ENCODE peak calls at places on chromosomes 7 and 10, in nine cellular contexts. U is PC-9, B is GM23248, X is mesendoderm, S is HCT116, M is fibroblast of lung, V is A549, Q is dorsolateral prefrontal cortex, N is thoracic aorta. Y is an unnamed sample.

GRCh38 chr10:132574288-132574687 is 36.7 kb downstream of the INPP5A start:
- DNase-seq in Q (no peak), B (no peak), X (no peak), V (no peak), S (no peak), U (no peak), N (no peak), M (no peak), Y (no peak)

GRCh38 chr10:118610577-118610976 is 15.1 kb upstream of the PRLHR start:
- DNase-seq in N (no peak), B (no peak), X (no peak), Q (no peak), S (no peak), U (no peak), V (no peak), M (no peak), Y (no peak)

GRCh38 chr10:131852823-131853609 is 47.8 kb upstream of the PPP2R2D start:
- DNase-seq in B (no peak), S (no peak), N (no peak), V (no peak), M (no peak), U (no peak), Q (peak; percentile 38), X (no peak), Y (no peak)

GRCh38 chr10:125707852-125708468 is 11.5 kb upstream of the EDRF1 start:
- DNase-seq in V (peak; percentile 80), B (peak; percentile 54), X (no peak), N (no peak), S (peak; percentile 18), M (peak; percentile 47), Q (no peak), U (no peak), Y (no peak)

GRCh38 chr10:11403116-11403515 is 208.3 kb downstream of the USP6NL start:
- DNase-seq in M (no peak), S (no peak), V (no peak), X (no peak), N (no peak), Q (no peak), U (no peak), B (no peak), Y (no peak)

GRCh38 chr10:14971867-14972448 is 12.8 kb downstream of the MEIG1 start:
- DNase-seq in B (no peak), S (no peak), X (peak; percentile 56), N (no peak), Q (no peak), M (no peak), V (no peak), U (peak; percentile 29), Y (no peak)

GRCh38 chr7:95723583-95724180 is 48.7 kb upstream of the DYNC1I1 start:
- DNase-seq in Q (no peak), N (no peak), V (peak; percentile 51), X (peak; percentile 76), M (peak; percentile 55), B (peak; percentile 76), U (peak; percentile 39), S (peak; percentile 51), Y (peak; percentile 48)

GRCh38 chr7:107467972-107468371 is 1.9 kb upstream of the GPR22 start:
- DNase-seq in N (no peak), V (no peak), U (no peak), X (no peak), B (no peak), Q (no peak), S (no peak), M (no peak), Y (no peak)

GRCh38 chr10:68167271-68167670 is 58.0 kb downstream of the MYPN start:
- DNase-seq in B (peak; percentile 67), Q (no peak), N (no peak), M (no peak), U (no peak), V (no peak), S (no peak), X (no peak), Y (no peak)

GRCh38 chr7:26550492-26550891 is 258.8 kb downstream of the SNX10 start:
- DNase-seq in S (no peak), V (no peak), M (no peak), B (no peak), N (no peak), X (peak; percentile 42), U (no peak), Q (no peak), Y (no peak)

GRCh38 chr10:70590663-70591416 is 11.7 kb downstream of the PRF1 start:
- DNase-seq in N (no peak), U (no peak), Q (no peak), V (no peak), S (no peak), X (no peak), M (no peak), B (no peak), Y (no peak)

GRCh38 chr10:12945709-12946359 is 55.7 kb downstream of the CCDC3 start:
- DNase-seq in X (no peak), B (no peak), Q (no peak), V (no peak), N (no peak), U (no peak), S (no peak), M (no peak), Y (peak; percentile 90)

GRCh38 chr7:121873795-121874194 is 834 bp downstream of the PTPRZ1 start:
- DNase-seq in M (peak; percentile 0), X (peak; percentile 35), B (peak; percentile 18), V (no peak), Q (no peak), S (no peak), N (no peak), U (no peak), Y (no peak)

GRCh38 chr7:108283252-108283651 is 153.1 kb upstream of the LAMB4 start:
- DNase-seq in B (no peak), Q (no peak), U (no peak), X (no peak), N (no peak), S (no peak), V (no peak), M (no peak), Y (no peak)

GRCh38 chr7:113796557-113796956 is 122.3 kb downstream of the PPP1R3A start:
- DNase-seq in N (no peak), Q (no peak), U (no peak), V (no peak), B (peak; percentile 67), M (peak; percentile 86), X (peak; percentile 63), S (no peak), Y (peak; percentile 95)

GRCh38 chr7:106568680-106569499 is 92.1 kb downstream of the CCDC71L start:
- DNase-seq in M (peak; percentile 93), X (peak; percentile 94), B (peak; percentile 82), U (peak; percentile 70), N (no peak), V (no peak), S (peak; percentile 52), Q (no peak), Y (no peak)

GRCh38 chr7:81937091-81937490 is 167.2 kb upstream of the HGF start:
- DNase-seq in M (no peak), U (no peak), B (peak; percentile 23), S (no peak), X (no peak), V (no peak), Q (no peak), N (no peak), Y (no peak)

GRCh38 chr7:140656548-140657515 is 15.9 kb upstream of the ADCK2 start:
- DNase-seq in B (peak; percentile 79), S (no peak), M (peak; percentile 79), Q (peak; percentile 40), N (no peak), U (peak; percentile 68), X (no peak), V (no peak), Y (peak; percentile 67)

GRCh38 chr7:26365077-26365896 is 73.6 kb downstream of the SNX10 start:
- DNase-seq in Q (no peak), U (peak; percentile 57), X (peak; percentile 73), M (peak; percentile 87), N (no peak), B (peak; percentile 79), V (peak; percentile 19), S (peak; percentile 51), Y (peak; percentile 70)

DNA sequence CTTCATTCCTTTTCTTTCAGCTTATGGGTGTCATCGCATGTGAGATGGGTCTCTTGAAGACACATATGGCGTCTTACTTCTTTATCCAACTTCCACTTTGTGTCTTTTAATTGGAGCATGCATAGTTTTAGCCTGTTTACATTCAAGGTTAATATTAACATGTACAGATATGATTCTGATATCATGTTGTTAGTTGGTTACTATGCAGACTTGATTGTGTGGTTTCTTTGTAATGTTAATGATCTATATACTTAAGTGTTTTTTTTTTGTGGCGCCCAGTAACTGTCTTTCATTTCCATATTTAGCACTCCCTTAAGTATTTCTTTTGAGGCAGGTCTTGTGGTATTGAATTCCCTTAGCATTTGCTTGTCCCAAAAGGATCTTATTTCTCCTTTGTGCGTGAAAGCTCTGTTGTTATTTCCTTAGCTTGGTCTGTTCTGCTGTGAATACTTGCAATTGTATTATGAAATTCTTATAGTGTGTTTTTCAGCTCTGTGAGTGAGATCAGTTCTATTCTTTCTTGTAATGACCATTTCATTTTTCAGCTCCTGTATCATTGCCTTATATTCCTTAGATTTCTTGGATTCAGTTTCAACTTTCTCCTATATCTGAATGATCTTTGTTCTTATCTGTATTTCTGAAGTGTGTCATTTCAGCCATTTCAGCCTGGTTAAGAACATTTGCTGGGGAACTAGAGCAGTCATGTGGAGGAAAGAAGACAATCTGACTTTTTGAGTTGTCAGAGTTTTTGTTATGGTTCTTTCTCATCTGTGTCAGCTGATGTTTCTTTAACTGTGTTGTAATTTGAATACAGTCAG is 88.4 kb downstream of the ABCA13 start:
- DNase-seq in U (no peak), X (no peak), Q (no peak), M (no peak), N (no peak), S (no peak), B (no peak), V (no peak), Y (no peak)
- H3K27ac ChIP-seq in U (no peak overlapping the region), X (no peak overlapping the region), Q (no peak overlapping the region), M (no peak overlapping the region), N (no peak overlapping the region), S (no peak overlapping the region), B (no peak overlapping the region), V (no peak overlapping the region), Y (no peak overlapping the region)

GRCh38 chr10:77592510-77592909 is 45.1 kb downstream of the KCNMA1 start:
- DNase-seq in B (no peak), M (no peak), S (no peak), V (no peak), Q (no peak), X (no peak), U (no peak), N (no peak), Y (no peak)
- H3K27ac ChIP-seq in B (peak overlapping the region; percentile 96), M (peak overlapping the region; percentile 75), S (no peak overlapping the region), V (peak overlapping the region; percentile 86), Q (no peak overlapping the region), X (no peak overlapping the region), U (peak overlapping the region; percentile 77), N (peak overlapping the region; percentile 78), Y (peak overlapping the region; percentile 84)

GRCh38 chr7:2159176-2159520 is 73.6 kb downstream of the MAD1L1 start:
- DNase-seq in U (no peak), M (no peak), B (no peak), N (no peak), X (peak; percentile 50), V (no peak), Q (no peak), S (no peak), Y (no peak)
- H3K27ac ChIP-seq in U (no peak overlapping the region), M (no peak overlapping the region), B (no peak overlapping the region), N (no peak overlapping the region), X (no peak overlapping the region), V (no peak overlapping the region), Q (no peak overlapping the region), S (no peak overlapping the region), Y (no peak overlapping the region)

GRCh38 chr7:30171753-30172447 is 37.1 kb downstream of the MTURN start:
- DNase-seq in M (no peak), U (peak; percentile 55), S (no peak), V (no peak), B (peak; percentile 88), X (no peak), N (no peak), Q (no peak), Y (peak; percentile 22)
- H3K27ac ChIP-seq in M (no peak overlapping the region), U (no peak overlapping the region), S (no peak overlapping the region), V (no peak overlapping the region), B (peak overlapping the region; percentile 78), X (no peak overlapping the region), N (peak overlapping the region; percentile 88), Q (peak overlapping the region; percentile 98), Y (no peak overlapping the region)

Y was measured in brain microvascular endothelial cell.